ENCODE peak calls at places on chromosomes 16 and 17, in seven cellular contexts. G is Caco-2, U is cardiac fibroblast, K is lower leg skin, V is dorsolateral prefrontal cortex, P is sigmoid colon, R is upper lobe of right lung. N is an unnamed sample.

GRCh38 chr16:73232555-73233422 is 184.9 kb upstream of the ZFHX3 start:
- DNase-seq in U (peak), G (peak), K (no peak), V (no peak), P (peak), R (no peak), N (no peak)

GRCh38 chr16:50861926-50862325 is 120.0 kb downstream of the CYLD start:
- DNase-seq in R (no peak), V (no peak), K (no peak), G (no peak), U (peak), P (no peak), N (no peak)

GRCh38 chr16:66741971-66742396 is 9.4 kb downstream of the DYNC1LI2 start:
- DNase-seq in V (no peak), K (no peak), R (no peak), G (no peak), P (no peak), U (peak), N (no peak)

GRCh38 chr16:49024016-49024415 is 257.6 kb downstream of the CBLN1 start:
- DNase-seq in G (no peak), P (no peak), K (no peak), R (no peak), U (no peak), V (no peak), N (no peak)

GRCh38 chr16:52545157-52545543 is 1.8 kb downstream of the TOX3 start:
- DNase-seq in R (no peak), G (no peak), U (no peak), P (no peak), V (no peak), K (no peak), N (peak)

GRCh38 chr17:75238684-75239191 is 22.7 kb downstream of the GGA3 start:
- DNase-seq in P (no peak), G (peak), U (peak), V (no peak), R (peak), K (no peak), N (peak)

GRCh38 chr17:56819431-56820145 is 14.1 kb downstream of the C17orf67 start:
- DNase-seq in G (peak), K (peak), V (no peak), P (no peak), R (no peak), U (peak), N (peak)

GRCh38 chr17:58414596-58414997 is 2.7 kb downstream of the RNF43 start:
- DNase-seq in K (no peak), V (no peak), U (no peak), G (no peak), R (no peak), P (no peak), N (no peak)

GRCh38 chr17:2981325-2981724 is 82.1 kb downstream of the OR1D5 start:
- DNase-seq in G (no peak), U (no peak), R (peak), K (no peak), P (peak), V (no peak), N (no peak)

GRCh38 chr17:48374650-48375230 is 55.3 kb downstream of the SKAP1 start:
- DNase-seq in V (no peak), G (peak), P (no peak), U (peak), K (no peak), R (no peak), N (peak)

GRCh38 chr16:81004646-81005353 is 1.9 kb downstream of the CMC2 start:
- DNase-seq in R (no peak), V (no peak), K (no peak), P (no peak), U (peak), G (no peak), N (no peak)

GRCh38 chr17:50198026-50198669 is 3.3 kb downstream of the COL1A1 start:
- DNase-seq in P (peak), U (peak), G (peak), R (no peak), K (peak), V (peak), N (peak)

GRCh38 chr17:4900231-4901107 is 1.1 kb downstream of the C17orf107 start:
- DNase-seq in P (no peak), R (peak), K (no peak), U (no peak), V (no peak), G (no peak), N (no peak)

GRCh38 chr16:7209598-7209997 is 123.0 kb upstream of the RBFOX1 start:
- DNase-seq in R (no peak), U (no peak), K (no peak), G (no peak), P (no peak), V (no peak), N (no peak)

GRCh38 chr17:75096082-75096625 is 8.4 kb downstream of the SLC16A5 start:
- DNase-seq in G (peak), K (peak), P (no peak), R (peak), V (no peak), U (peak), N (no peak)

GRCh38 chr17:41583137-41584127 is 3.3 kb downstream of the KRT14 start:
- DNase-seq in K (no peak), R (no peak), G (no peak), V (no peak), U (no peak), P (no peak), N (peak)

GRCh38 chr17:62822080-62822904 is 14.2 kb upstream of the MARCHF10 start:
- DNase-seq in G (no peak), U (peak), K (no peak), R (no peak), P (no peak), V (no peak), N (no peak)

GRCh38 chr17:76816590-76817135 is 51.5 kb upstream of the MGAT5B start:
- DNase-seq in P (no peak), K (no peak), V (no peak), G (peak), R (no peak), U (peak), N (peak)

GRCh38 chr16:49608801-49609200 is 235.2 kb downstream of the C16orf78 start:
- DNase-seq in U (peak), V (no peak), P (peak), R (no peak), K (no peak), G (peak), N (no peak)

GRCh38 chr17:68324114-68324513 is 32.8 kb downstream of the ARSG start:
- DNase-seq in G (no peak), K (no peak), R (no peak), U (no peak), V (no peak), P (no peak), N (no peak)

GRCh38 chr17:17680477-17681186 is 626 bp upstream of the RAI1 start:
- DNase-seq in G (no peak), P (no peak), R (no peak), U (no peak), K (no peak), V (no peak), N (no peak)

GRCh38 chr17:20979792-20980083 is 63.1 kb downstream of the USP22 start:
- DNase-seq in K (no peak), U (no peak), R (no peak), G (no peak), V (no peak), P (no peak), N (no peak)

GRCh38 chr17:7239091-7240027 is at the start of gene PHF23:
- DNase-seq in K (peak), V (peak), R (peak), G (peak), U (peak), P (peak), N (peak)

GRCh38 chr17:7240375-7240774 is 1.1 kb upstream of the PHF23 start:
- DNase-seq in K (no peak), U (no peak), G (no peak), V (no peak), P (no peak), R (no peak), N (no peak)

GRCh38 chr17:7241047-7241733 is 1.1 kb downstream of the GABARAP start:
- DNase-seq in K (no peak), V (no peak), G (no peak), P (no peak), U (no peak), R (no peak), N (no peak)

GRCh38 chr17:7241783-7242716 is at the start of gene GABARAP:
- DNase-seq in V (peak), U (peak), K (peak), G (peak), R (peak), P (peak), N (no peak)

GRCh38 chr17:7242717-7243576 is 698 bp upstream of the GABARAP start:
- DNase-seq in R (peak), K (peak), V (peak), G (peak), U (peak), P (peak), N (peak)
- TF ChIP-seq CTCF in R (no peak), K (peak), V (peak), G (peak), U (no peak), P (no peak), N (no peak)

DNA sequence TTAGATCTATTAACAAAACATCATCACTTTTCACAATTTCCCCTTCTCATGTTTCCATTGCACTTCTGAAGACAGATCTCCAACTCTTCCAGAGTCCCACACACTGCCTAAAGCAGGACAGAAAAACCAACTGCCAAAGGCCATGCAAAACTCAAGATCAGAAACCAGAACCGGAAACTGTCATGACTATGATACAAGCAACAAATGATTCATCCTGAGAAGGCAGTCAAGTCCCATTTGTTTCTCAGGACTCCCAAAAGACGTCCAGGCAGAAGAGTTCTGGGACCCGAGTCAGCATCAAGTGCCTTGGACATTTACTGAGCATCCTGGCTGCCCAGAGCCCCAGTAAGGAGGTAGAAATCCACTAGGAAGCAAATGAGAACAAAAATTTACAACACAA is 38.8 kb downstream of the ERN1 start:
- DNase-seq in R (no peak), V (no peak), K (no peak), P (no peak), U (no peak), G (no peak), N (no peak)
- H3K4me3 ChIP-seq in R (no peak), V (no peak), K (no peak), P (no peak), U (no peak), G (no peak), N (no peak)

DNA sequence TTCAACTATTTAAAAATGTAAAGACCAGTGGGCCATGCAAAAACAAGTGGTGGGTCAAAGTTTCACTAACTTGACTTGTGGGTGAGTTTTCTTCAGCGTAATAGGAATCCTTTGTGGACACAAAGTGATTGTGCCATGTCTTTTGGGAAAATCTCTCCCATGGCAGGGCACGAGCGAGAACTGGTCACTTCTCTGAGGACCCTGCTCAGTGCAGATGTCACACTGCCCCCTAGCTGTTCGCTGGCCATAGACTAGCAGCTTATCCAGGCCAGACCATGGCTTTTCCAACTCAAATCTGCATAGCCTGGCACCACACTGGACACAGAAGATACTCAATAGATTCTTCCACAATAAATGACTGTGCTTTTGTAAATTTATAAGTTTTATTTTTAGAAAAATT is 306.0 kb upstream of the CCL2 start:
- DNase-seq in P (no peak), V (no peak), K (no peak), U (no peak), R (no peak), G (no peak), N (no peak)
- TF ChIP-seq CTCF in P (no peak), V (no peak), K (no peak), U (no peak), R (peak), G (peak), N (peak)

GRCh38 chr17:37742114-37742761 is 2.6 kb downstream of the HNF1B start:
- DNase-seq in V (no peak), K (no peak), R (no peak), P (no peak), G (peak), U (no peak), N (no peak)
- H3K4me3 ChIP-seq in V (no peak), K (no peak), R (peak), P (peak), G (peak), U (peak), N (peak)

DNA sequence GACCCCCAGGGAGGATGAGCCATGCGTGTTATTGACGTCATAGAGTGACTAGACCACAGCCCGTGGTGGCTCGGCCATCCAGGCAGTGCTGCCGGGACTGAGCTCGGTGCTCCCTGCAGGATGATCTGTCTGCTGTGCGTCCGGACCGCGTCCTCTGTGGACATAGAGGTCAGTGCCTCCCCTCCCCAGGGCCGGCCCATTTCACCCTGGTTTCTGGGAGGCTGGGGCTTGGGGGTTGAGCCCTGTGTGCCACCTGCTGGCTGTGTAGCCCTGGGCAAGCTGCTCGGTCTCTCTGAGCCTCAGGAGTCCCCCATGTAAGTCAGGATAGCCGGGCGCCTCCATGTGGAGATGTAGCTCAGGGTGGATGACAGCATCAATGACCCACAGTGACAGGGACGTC is 8.3 kb downstream of the TSC2 start:
- DNase-seq in U (peak), V (no peak), K (no peak), R (no peak), P (no peak), G (no peak), N (no peak)
- TF ChIP-seq CTCF in U (peak), V (peak), K (no peak), R (peak), P (no peak), G (peak), N (no peak)

GRCh38 chr16:27179500-27180072 is 23.7 kb upstream of the KDM8 start:
- DNase-seq in P (peak), G (peak), U (peak), K (peak), R (peak), V (peak), N (peak)
- H3K4me3 ChIP-seq in P (no peak), G (no peak), U (no peak), K (no peak), R (no peak), V (no peak), N (no peak)

GRCh38 chr17:67082110-67082509 is 37.8 kb downstream of the CACNG1 start:
- DNase-seq in G (no peak), K (no peak), U (no peak), R (no peak), P (no peak), V (no peak), N (no peak)
- TF ChIP-seq CTCF in G (peak), K (no peak), U (no peak), R (no peak), P (no peak), V (no peak), N (peak)

DNA sequence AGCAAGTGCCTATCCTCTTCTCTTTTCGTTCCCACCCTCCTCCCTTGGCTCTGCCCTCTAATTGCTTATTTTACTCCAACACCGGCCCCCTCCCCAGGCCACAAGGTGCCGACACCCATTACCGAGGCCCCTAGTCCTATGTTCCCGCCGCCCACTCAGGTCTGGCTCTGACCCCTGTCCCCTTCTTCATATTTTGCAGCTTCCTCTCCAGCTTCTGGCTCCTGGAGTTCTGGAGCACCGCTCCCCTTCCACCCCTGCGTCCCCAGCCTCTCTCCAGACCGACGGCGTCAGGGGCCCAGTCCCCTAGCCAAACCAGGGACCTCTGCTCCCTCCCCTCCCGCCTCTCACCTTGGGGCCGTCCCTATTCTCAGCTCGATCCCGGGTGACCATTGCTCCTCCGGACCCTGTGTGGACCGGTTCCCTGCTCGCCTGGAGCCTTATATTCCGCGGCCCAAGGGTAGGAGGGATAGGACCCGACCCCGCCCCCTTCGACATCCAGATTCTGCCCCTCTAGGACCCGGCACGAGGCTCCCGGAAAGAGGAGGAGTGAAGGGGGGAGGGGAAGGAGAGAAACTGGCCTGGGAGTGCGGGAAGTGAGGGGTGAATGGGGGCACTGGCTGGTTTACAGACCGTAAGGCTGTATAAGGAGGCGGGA is at the start of gene HES7:
- DNase-seq in K (no peak), U (peak), V (no peak), R (no peak), P (peak), G (no peak), N (no peak)
- H3K4me3 ChIP-seq in K (no peak), U (peak), V (peak), R (peak), P (peak), G (peak), N (peak)

GRCh38 chr17:71180801-71181385 is 939.9 kb upstream of the SOX9 start:
- DNase-seq in K (peak), P (peak), R (no peak), G (no peak), U (peak), V (no peak), N (no peak)
- TF ChIP-seq CTCF in K (no peak), P (no peak), R (no peak), G (no peak), U (no peak), V (no peak), N (no peak)

DNA sequence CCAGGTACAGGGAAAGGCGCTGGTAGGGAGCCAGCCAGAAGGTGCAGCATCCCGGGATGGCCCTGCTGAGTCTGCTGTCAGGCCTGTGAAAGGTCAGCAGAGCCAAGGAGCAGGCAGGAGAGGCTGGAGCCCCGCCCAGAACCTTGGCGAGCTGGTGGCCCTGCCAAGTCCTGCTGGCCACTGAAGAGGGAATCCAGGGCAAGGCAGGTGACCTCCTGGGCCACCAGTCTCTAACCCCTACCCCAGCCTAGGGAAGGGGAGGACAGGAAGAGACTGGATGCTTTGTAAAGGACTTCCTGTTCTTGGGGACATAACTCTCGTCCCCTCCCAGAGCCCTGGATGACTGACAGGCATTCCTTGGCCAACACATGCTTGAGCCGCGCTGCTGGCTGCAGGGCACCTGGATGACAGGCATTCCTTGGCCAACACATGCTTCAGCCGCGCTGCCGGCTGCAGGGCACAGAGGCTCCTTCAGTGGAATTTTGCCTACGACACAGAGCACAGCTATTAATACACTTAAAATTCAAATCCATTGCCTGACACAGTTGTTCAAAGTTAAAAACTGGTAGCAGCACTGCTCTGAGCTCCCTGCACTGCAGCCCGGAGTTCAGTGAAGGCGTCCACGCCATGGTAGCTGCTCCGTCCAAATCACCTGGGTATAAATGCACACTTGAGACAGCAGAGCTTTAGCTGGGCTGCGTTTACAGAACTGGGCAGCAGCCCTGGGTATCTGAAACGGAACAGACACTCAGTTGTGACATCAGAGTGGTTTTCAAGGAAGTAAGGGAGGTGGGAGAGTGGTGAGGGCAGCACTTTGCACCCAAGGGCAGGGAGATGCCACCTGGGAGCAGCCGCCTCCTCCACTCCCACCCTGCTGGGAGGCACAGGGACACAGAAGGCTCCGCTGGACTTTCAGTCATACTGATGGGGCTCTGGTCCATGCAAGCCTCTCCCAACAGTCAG is 2.0 kb upstream of the BRICD5 start:
- DNase-seq in V (no peak), R (peak), U (no peak), G (no peak), K (no peak), P (no peak), N (peak)
- H3K4me3 ChIP-seq in V (peak), R (peak), U (peak), G (peak), K (no peak), P (no peak), N (peak)

N was measured in LNCaP clone FGC.